ENCODE peak calls at places on chromosome 10, in eight cellular contexts. W, Q, H, C, R, S, F and B are unnamed samples.

GRCh38 chr10:5944389-5945202 is 32.7 kb downstream of the IL15RA start:
- DNase-seq in Q (peak), W (no peak), F (peak), C (no peak), H (peak), R (peak), S (no peak), B (no peak)

GRCh38 chr10:121800146-121800545 is 127.7 kb downstream of the ATE1 start:
- DNase-seq in W (no peak), H (no peak), C (no peak), F (no peak), R (no peak), Q (no peak), S (no peak), B (no peak)

GRCh38 chr10:6924166-6924565 is 344.1 kb upstream of the PRKCQ start:
- DNase-seq in Q (peak), H (peak), R (no peak), S (no peak), W (no peak), C (no peak), F (peak), B (no peak)

GRCh38 chr10:131174211-131174565 is 137.3 kb downstream of the TCERG1L start:
- DNase-seq in Q (no peak), F (no peak), C (no peak), R (no peak), S (no peak), W (no peak), H (no peak), B (no peak)

GRCh38 chr10:101330236-101331225 is 23.4 kb upstream of the BTRC start:
- DNase-seq in W (no peak), F (peak), R (no peak), Q (peak), H (peak), C (no peak), S (peak), B (no peak)

GRCh38 chr10:8835453-8836167 is 781.1 kb downstream of the GATA3 start:
- DNase-seq in Q (peak), R (no peak), S (no peak), W (no peak), C (no peak), F (peak), H (no peak), B (no peak)

GRCh38 chr10:43094091-43094484 is 17.2 kb downstream of the RET start:
- DNase-seq in F (no peak), R (no peak), S (no peak), H (no peak), W (no peak), C (no peak), Q (no peak), B (no peak)

GRCh38 chr10:3740157-3740871 is 44.7 kb downstream of the KLF6 start:
- DNase-seq in C (no peak), Q (peak), W (no peak), F (peak), H (peak), S (no peak), R (no peak), B (no peak)